ENCODE peak calls at places on chromosome 7, in seven cellular contexts. W is iPS-NIHi11; L is KG1; A is tibial nerve; F is HuH-7; B is HT1080; E is stimulated activated CD4-positive, alpha-beta T cell treated with anti-CD3 and anti-CD28 coated beads, Interleukin-4, amount 100 ng/mL, for 4 hours. Q is an unnamed sample.

GRCh38 chr7:73876973-73877372 is 16.0 kb downstream of the TMEM270 start:
- DNase-seq in W (no peak), L (no peak), A (no peak), F (no peak), B (no peak), E (no peak), Q (no peak)

GRCh38 chr7:20299647-20300312 is 30.9 kb upstream of the ITGB8 start:
- DNase-seq in W (no peak), L (no peak), A (no peak), F (no peak), B (no peak), E (no peak), Q (no peak)

GRCh38 chr7:2082357-2083038 is 150.2 kb downstream of the MAD1L1 start:
- DNase-seq in W (peak; percentile 58), L (no peak), A (no peak), F (no peak), B (peak; percentile 24), E (no peak), Q (no peak)

GRCh38 chr7:50513166-50513871 is 51.9 kb downstream of the DDC start:
- DNase-seq in W (no peak), L (no peak), A (no peak), F (no peak), B (no peak), E (no peak), Q (no peak)

GRCh38 chr7:132393789-132394261 is 182.4 kb downstream of the PLXNA4 start:
- DNase-seq in W (no peak), L (no peak), A (peak; percentile 72), F (no peak), B (peak; percentile 34), E (no peak), Q (no peak)

GRCh38 chr7:27940341-27940740 is 200.4 kb downstream of the TAX1BP1 start:
- DNase-seq in W (no peak), L (no peak), A (no peak), F (no peak), B (no peak), E (no peak), Q (no peak)

GRCh38 chr7:88239852-88240251 is 20.0 kb upstream of the SRI start:
- DNase-seq in W (no peak), L (no peak), A (no peak), F (no peak), B (no peak), E (no peak), Q (no peak)

GRCh38 chr7:80632074-80632473 is 6.4 kb upstream of the CD36 start:
- DNase-seq in W (no peak), L (no peak), A (no peak), F (no peak), B (no peak), E (no peak), Q (no peak)

GRCh38 chr7:1098243-1099153 is 10.6 kb downstream of the GPER1 start:
- DNase-seq in W (no peak), L (no peak), A (no peak), F (no peak), B (no peak), E (no peak), Q (no peak)

GRCh38 chr7:114943530-114943929 is 21.6 kb downstream of the MDFIC start:
- DNase-seq in W (no peak), L (no peak), A (no peak), F (no peak), B (no peak), E (no peak), Q (no peak)

GRCh38 chr7:44969049-44969700 is 9.6 kb downstream of the MYO1G start:
- DNase-seq in W (no peak), L (no peak), A (no peak), F (no peak), B (no peak), E (no peak), Q (no peak)

GRCh38 chr7:155756322-155756721 is 55.9 kb downstream of the SHH start:
- DNase-seq in W (no peak), L (no peak), A (no peak), F (no peak), B (no peak), E (no peak), Q (no peak)

GRCh38 chr7:45622058-45622457 is 47.9 kb downstream of the ADCY1 start:
- DNase-seq in W (no peak), L (no peak), A (no peak), F (no peak), B (no peak), E (no peak), Q (no peak)

GRCh38 chr7:33722383-33723096 is 182.8 kb upstream of the BMPER start:
- DNase-seq in W (peak; percentile 41), L (no peak), A (no peak), F (no peak), B (peak; percentile 91), E (no peak), Q (peak; percentile 43)

GRCh38 chr7:128879939-128880746 is 17.5 kb downstream of the ATP6V1F start:
- DNase-seq in W (peak; percentile 94), L (no peak), A (no peak), F (peak; percentile 99), B (peak; percentile 59), E (no peak), Q (peak; percentile 86)

GRCh38 chr7:102012941-102013461 is 195.6 kb downstream of the CUX1 start:
- DNase-seq in W (no peak), L (no peak), A (no peak), F (no peak), B (peak; percentile 23), E (no peak), Q (no peak)

GRCh38 chr7:68936501-68936900 is 661.8 kb upstream of the AUTS2 start:
- DNase-seq in W (no peak), L (no peak), A (no peak), F (no peak), B (no peak), E (no peak), Q (no peak)

GRCh38 chr7:27032843-27033242 is 63.0 kb downstream of the HOXA1 start:
- DNase-seq in W (no peak), L (no peak), A (no peak), F (no peak), B (no peak), E (no peak), Q (no peak)

GRCh38 chr7:56218510-56218909 is 102.3 kb upstream of the NUPR2 start:
- DNase-seq in W (no peak), L (no peak), A (peak; percentile 5), F (no peak), B (no peak), E (no peak), Q (no peak)

GRCh38 chr7:87217983-87218653 is 1.4 kb downstream of the TMEM243 start:
- DNase-seq in W (no peak), L (no peak), A (no peak), F (no peak), B (no peak), E (no peak), Q (no peak)

GRCh38 chr7:43647772-43648643 is 65.1 kb downstream of the STK17A start:
- DNase-seq in W (no peak), L (peak; percentile 4), A (peak; percentile 60), F (no peak), B (peak; percentile 99), E (no peak), Q (no peak)

GRCh38 chr7:21945374-21946227 is at the start of gene CDCA7L:
- DNase-seq in W (peak; percentile 92), L (peak; percentile 75), A (peak; percentile 41), F (peak; percentile 85), B (peak; percentile 74), E (peak; percentile 51), Q (peak; percentile 86)

GRCh38 chr7:23925088-23925487 is 215.1 kb downstream of the STK31 start:
- DNase-seq in W (no peak), L (no peak), A (no peak), F (no peak), B (no peak), E (no peak), Q (no peak)

GRCh38 chr7:50469181-50469580 is 19.0 kb upstream of the FIGNL1 start:
- DNase-seq in W (no peak), L (no peak), A (no peak), F (no peak), B (no peak), E (no peak), Q (no peak)

GRCh38 chr7:98163704-98164478 is 47.3 kb upstream of the BHLHA15 start:
- DNase-seq in W (no peak), L (no peak), A (no peak), F (no peak), B (no peak), E (no peak), Q (no peak)

GRCh38 chr7:6536899-6537298 is 14.4 kb downstream of the GRID2IP start:
- DNase-seq in W (peak; percentile 95), L (no peak), A (no peak), F (no peak), B (no peak), E (no peak), Q (peak; percentile 94)

GRCh38 chr7:118300177-118300576 is 75.7 kb downstream of the ANKRD7 start:
- DNase-seq in W (no peak), L (no peak), A (no peak), F (no peak), B (no peak), E (no peak), Q (no peak)

GRCh38 chr7:150322833-150323681 is at the start of the genes ACTR3C and LRRC61:
- DNase-seq in W (peak; percentile 84), L (no peak), A (no peak), F (peak; percentile 90), B (no peak), E (peak; percentile 56), Q (peak; percentile 80)

GRCh38 chr7:15626041-15626440 is 60.4 kb downstream of the MEOX2 start:
- DNase-seq in W (no peak), L (no peak), A (no peak), F (no peak), B (no peak), E (no peak), Q (no peak)

GRCh38 chr7:95843286-95843685 is 70.9 kb downstream of the DYNC1I1 start:
- DNase-seq in W (peak; percentile 28), L (no peak), A (no peak), F (no peak), B (no peak), E (no peak), Q (no peak)

GRCh38 chr7:27212587-27213149 is 12.8 kb upstream of the HOXA13 start:
- DNase-seq in W (no peak), L (no peak), A (no peak), F (no peak), B (no peak), E (no peak), Q (no peak)

GRCh38 chr7:50283206-50283605 is 21.3 kb upstream of the IKZF1 start:
- DNase-seq in W (no peak), L (no peak), A (no peak), F (no peak), B (no peak), E (no peak), Q (no peak)

GRCh38 chr7:107312418-107312817 is 143.6 kb downstream of the HBP1 start:
- DNase-seq in W (no peak), L (no peak), A (no peak), F (no peak), B (peak; percentile 22), E (no peak), Q (no peak)

GRCh38 chr7:55074008-55074499 is 55.2 kb downstream of the EGFR start:
- DNase-seq in W (peak; percentile 62), L (no peak), A (no peak), F (peak; percentile 64), B (peak; percentile 99), E (peak; percentile 2), Q (peak; percentile 34)

GRCh38 chr7:73667344-73668102 is at the start of gene VPS37D:
- DNase-seq in W (peak; percentile 99), L (peak; percentile 68), A (peak; percentile 89), F (peak; percentile 85), B (peak; percentile 72), E (peak; percentile 87), Q (peak; percentile 94)

Q was measured in H9.